ENCODE peak calls at places on chromosomes 13 and 19, in seven cellular contexts. Q is kidney tubule cell; J is upper lobe of right lung; N is stimulated activated CD4-positive, alpha-beta T cell treated with anti-CD3 and anti-CD28 coated beads, TNF-alpha, amount 100 ng/mL, for 4 hours; Z is H7; G is nucleus accumbens; T is neural crest cell. C is an unnamed sample.

GRCh38 chr13:44396963-44397580 is 23.4 kb downstream of the SERP2 start:
- DNase-seq in Z (no peak), T (no peak), N (no peak), G (no peak), Q (no peak), J (no peak), C (no peak)

GRCh38 chr19:32397736-32398135 is 7.8 kb upstream of the DPY19L3 start:
- DNase-seq in T (no peak), J (no peak), Q (peak), G (no peak), N (no peak), Z (no peak), C (no peak)

GRCh38 chr19:50721441-50722137 is 1.6 kb upstream of the CLEC11A start:
- DNase-seq in N (no peak), T (no peak), G (no peak), Z (peak), Q (peak), J (no peak), C (no peak)

GRCh38 chr19:19256072-19256969 is 16.8 kb downstream of the TM6SF2 start:
- DNase-seq in Z (peak), G (no peak), N (no peak), Q (no peak), J (no peak), T (no peak), C (no peak)

GRCh38 chr13:97226788-97227627 is 4.9 kb downstream of the MBNL2 start:
- DNase-seq in J (no peak), Q (peak), Z (no peak), T (no peak), G (no peak), N (no peak), C (no peak)

GRCh38 chr19:1513492-1514294 is 874 bp upstream of the ADAMTSL5 start:
- DNase-seq in Z (peak), N (peak), G (no peak), T (no peak), J (peak), Q (peak), C (peak)

GRCh38 chr13:45339867-45340266 is 1.1 kb downstream of the TPT1 start:
- DNase-seq in T (no peak), N (no peak), Q (no peak), G (no peak), J (no peak), Z (no peak), C (no peak)

GRCh38 chr13:72508392-72508791 is 219.0 kb downstream of the MZT1 start:
- DNase-seq in Q (peak), Z (no peak), G (no peak), J (no peak), N (no peak), T (no peak), C (no peak)

GRCh38 chr19:33376423-33376822 is 2.9 kb downstream of the CEBPG start:
- DNase-seq in N (no peak), G (no peak), T (no peak), Z (no peak), Q (peak), J (no peak), C (peak)

GRCh38 chr13:113938716-113939115 is 35.2 kb downstream of the C13orf46 start:
- DNase-seq in Z (peak), T (no peak), Q (no peak), J (no peak), N (no peak), G (no peak), C (no peak)

GRCh38 chr13:101739382-101740178 is 287.1 kb downstream of the ITGBL1 start:
- DNase-seq in Q (peak), T (no peak), N (no peak), J (no peak), Z (no peak), G (no peak), C (no peak)

C was measured in 8988T.